ENCODE peak calls at places on chromosomes 16 and 17, in nine cellular contexts. C is thyroid gland, L is psoas muscle, B is stomach, K is Peyer's patch, J is tibial artery, E is ascending aorta, H is ovary, A is transverse colon. W is an unnamed sample. For H3K4me1, the result is how much of the 10 kb centered on the place peaks cover.

GRCh38 chr16:48124266-48124665 is 31.5 kb downstream of the ABCC12 start:
- DNase-seq in H (no peak), L (no peak), B (no peak), K (no peak), C (no peak), A (no peak), E (no peak), J (no peak), W (no peak)

GRCh38 chr17:8384801-8385335 is 1.9 kb upstream of the RPL26 start:
- DNase-seq in A (no peak), K (no peak), C (no peak), B (no peak), E (no peak), H (no peak), J (peak), L (no peak), W (peak)

GRCh38 chr16:66269631-66270332 is 96.7 kb upstream of the CDH5 start:
- DNase-seq in L (no peak), H (peak), J (no peak), E (no peak), C (no peak), A (no peak), K (no peak), B (no peak), W (no peak)

GRCh38 chr16:30615358-30616076 is 5.3 kb upstream of the ZNF689 start:
- DNase-seq in A (peak), E (no peak), L (no peak), B (peak), J (no peak), C (no peak), H (no peak), K (peak), W (peak)

GRCh38 chr17:77884967-77885641 is 73.4 kb upstream of the TNRC6C start:
- DNase-seq in E (no peak), L (no peak), C (no peak), K (no peak), A (no peak), B (no peak), H (no peak), J (no peak), W (no peak)

GRCh38 chr16:50884066-50884860 is 142.4 kb downstream of the CYLD start:
- DNase-seq in B (no peak), A (no peak), L (no peak), K (no peak), C (no peak), H (no peak), J (no peak), E (no peak), W (no peak)

GRCh38 chr16:4935231-4935855 is 1.6 kb downstream of the PPL start:
- DNase-seq in E (peak), J (peak), A (peak), C (peak), L (peak), B (peak), H (peak), K (no peak), W (peak)

GRCh38 chr17:83062011-83062817 is 17.2 kb upstream of the METRNL start:
- DNase-seq in H (no peak), C (no peak), L (no peak), B (no peak), E (no peak), A (no peak), J (peak), K (peak), W (no peak)

GRCh38 chr17:77854759-77855745 is 103.5 kb upstream of the TNRC6C start:
- DNase-seq in H (no peak), J (no peak), E (no peak), A (no peak), C (no peak), L (no peak), B (no peak), K (no peak), W (no peak)

GRCh38 chr17:62724398-62725146 is 83.5 kb downstream of the MARCHF10 start:
- DNase-seq in J (no peak), K (no peak), C (no peak), A (peak), E (no peak), H (no peak), B (no peak), L (no peak), W (no peak)

GRCh38 chr16:79665970-79666369 is 65.4 kb upstream of the MAF start:
- DNase-seq in B (no peak), J (no peak), E (no peak), H (no peak), A (no peak), K (no peak), C (no peak), L (no peak), W (no peak)

GRCh38 chr16:19284207-19284606 is 1.3 kb upstream of the CLEC19A start:
- DNase-seq in B (peak), E (peak), H (no peak), K (no peak), J (no peak), A (no peak), C (peak), L (peak), W (no peak)

GRCh38 chr17:4999429-5000093 is 1.8 kb downstream of the KIF1C start:
- DNase-seq in A (no peak), L (no peak), E (no peak), B (no peak), C (no peak), K (no peak), H (no peak), J (no peak), W (no peak)

GRCh38 chr16:54286330-54287017 is at the start of gene IRX3:
- DNase-seq in K (no peak), B (peak), H (peak), C (peak), E (no peak), J (peak), A (peak), L (peak), W (peak)

GRCh38 chr17:16255481-16255901 is 38.5 kb downstream of the PIGL start:
- DNase-seq in K (peak), B (peak), E (no peak), H (peak), A (peak), L (peak), C (peak), J (peak), W (peak)

GRCh38 chr16:59164461-59164860 is 430.3 kb upstream of the GOT2 start:
- DNase-seq in J (no peak), K (no peak), L (no peak), A (no peak), B (peak), C (no peak), E (no peak), H (no peak), W (peak)

GRCh38 chr16:81695431-81695890 is 83.6 kb upstream of the PLCG2 start:
- DNase-seq in K (no peak), J (no peak), L (no peak), C (peak), B (no peak), E (no peak), H (peak), A (no peak), W (no peak)

GRCh38 chr17:49210158-49211029 is at the start of the genes ABI3 and GNGT2:
- DNase-seq in B (peak), H (no peak), A (peak), C (no peak), J (no peak), K (no peak), L (peak), E (no peak), W (peak)

GRCh38 chr16:25855063-25855462 is 163.3 kb downstream of the HS3ST4 start:
- DNase-seq in K (no peak), A (no peak), B (no peak), C (no peak), J (no peak), L (no peak), E (no peak), H (no peak), W (no peak)

GRCh38 chr17:78798695-78799559 is 16.9 kb upstream of the CYTH1 start:
- DNase-seq in A (no peak), L (no peak), E (no peak), B (no peak), H (no peak), K (no peak), J (no peak), C (no peak), W (peak)

GRCh38 chr16:66079671-66080070 is 286.8 kb upstream of the CDH5 start:
- DNase-seq in C (no peak), E (no peak), J (no peak), A (no peak), L (no peak), H (no peak), B (no peak), K (no peak), W (no peak)

GRCh38 chr17:21419299-21420239 is 43.4 kb downstream of the KCNJ12 start:
- DNase-seq in L (no peak), A (no peak), J (no peak), B (no peak), H (no peak), C (no peak), E (no peak), K (peak), W (no peak)

GRCh38 chr17:60743812-60744211 is 66.2 kb downstream of the BCAS3 start:
- DNase-seq in C (no peak), L (no peak), B (no peak), A (no peak), J (no peak), K (no peak), E (no peak), H (no peak), W (peak)

GRCh38 chr16:51431517-51432241 is 280.6 kb upstream of the SALL1 start:
- DNase-seq in A (peak), H (no peak), K (no peak), B (no peak), J (no peak), E (no peak), L (no peak), C (peak), W (peak)

GRCh38 chr17:19728114-19728495 is 11.7 kb upstream of the SLC47A2 start:
- DNase-seq in A (peak), B (peak), H (peak), J (peak), K (peak), E (peak), L (peak), C (peak), W (peak)

GRCh38 chr17:80303824-80304223 is 43.2 kb downstream of the RNF213 start:
- DNase-seq in C (no peak), K (no peak), A (no peak), L (no peak), J (no peak), E (no peak), H (no peak), B (no peak), W (no peak)

GRCh38 chr16:69890114-69890890 is 60.8 kb upstream of the CLEC18A start:
- DNase-seq in L (peak), C (peak), J (peak), E (peak), A (peak), K (no peak), H (peak), B (peak), W (peak)

GRCh38 chr17:70158180-70158579 is 11.2 kb upstream of the KCNJ2 start:
- DNase-seq in H (no peak), C (no peak), J (no peak), A (no peak), K (no peak), L (no peak), E (no peak), B (no peak), W (no peak)

GRCh38 chr17:41116292-41116691 is 1.9 kb downstream of the KRTAP4-11 start:
- DNase-seq in C (no peak), J (no peak), H (no peak), K (no peak), L (no peak), A (no peak), E (no peak), B (no peak), W (no peak)

GRCh38 chr17:1473841-1474240 is 17.8 kb upstream of the CRK start:
- DNase-seq in L (no peak), A (no peak), J (no peak), K (no peak), E (no peak), B (no peak), H (no peak), C (no peak), W (no peak)

GRCh38 chr16:80804061-80804450 is 342 bp downstream of the CDYL2 start:
- DNase-seq in K (peak), H (no peak), L (peak), A (peak), E (no peak), C (peak), J (no peak), B (no peak), W (peak)

GRCh38 chr17:66548158-66548557 is 245.7 kb downstream of the PRKCA start:
- DNase-seq in A (no peak), C (no peak), E (no peak), K (no peak), J (no peak), H (no peak), B (no peak), L (no peak), W (no peak)

GRCh38 chr16:50309527-50310307 is 43.4 kb downstream of the ADCY7 start:
- DNase-seq in A (no peak), C (no peak), E (no peak), J (peak), L (no peak), H (peak), K (peak), B (peak), W (peak)

GRCh38 chr16:12497558-12497957 is 306.1 kb downstream of the CPPED1 start:
- DNase-seq in K (peak), H (no peak), C (no peak), B (no peak), A (no peak), E (no peak), L (no peak), J (no peak), W (no peak)

GRCh38 chr17:72538443-72538842 is 417.6 kb downstream of the SOX9 start:
- DNase-seq in H (no peak), B (no peak), J (no peak), K (no peak), E (no peak), L (no peak), A (no peak), C (no peak), W (no peak)

GRCh38 chr17:14918540-14918939 is 346.6 kb downstream of the PMP22 start:
- DNase-seq in K (no peak), J (no peak), A (no peak), C (no peak), L (no peak), H (no peak), B (no peak), E (no peak), W (no peak)

GRCh38 chr17:45854209-45854608 is 9.5 kb downstream of the SPPL2C start:
- DNase-seq in K (no peak), L (no peak), C (no peak), H (no peak), B (no peak), E (no peak), J (no peak), A (no peak), W (no peak)

GRCh38 chr17:1090454-1091189 is 89.2 kb downstream of the ABR start:
- DNase-seq in K (no peak), H (no peak), L (no peak), E (no peak), C (peak), J (no peak), B (peak), A (no peak), W (no peak)

GRCh38 chr16:22008215-22009142 is 568 bp downstream of the MOSMO start:
- DNase-seq in A (peak), L (peak), H (peak), C (peak), J (peak), K (peak), B (no peak), E (no peak), W (peak)

GRCh38 chr16:30567991-30568638 is 3.4 kb downstream of the ZNF688 start:
- DNase-seq in E (no peak), J (no peak), B (no peak), H (no peak), K (no peak), L (no peak), C (no peak), A (peak), W (peak)

GRCh38 chr16:89324056-89325010 is 106.8 kb downstream of the ZNF778 start:
- DNase-seq in J (no peak), A (no peak), E (no peak), C (no peak), H (no peak), L (no peak), K (peak), B (no peak), W (no peak)
- H3K27ac ChIP-seq in J (no peak), A (no peak), E (peak), C (no peak), H (no peak), L (peak), K (no peak), B (peak), W (no peak)

GRCh38 chr17:17783825-17784598 is 52.8 kb downstream of the SREBF1 start:
- DNase-seq in H (peak), J (no peak), A (peak), K (no peak), B (peak), E (no peak), C (peak), L (peak), W (peak)

GRCh38 chr17:17784599-17785264 is 52.1 kb downstream of the SREBF1 start:
- DNase-seq in E (no peak), H (peak), C (peak), J (no peak), K (no peak), L (peak), B (peak), A (no peak), W (no peak)

GRCh38 chr17:17783121-17783824 is 53.5 kb downstream of the SREBF1 start:
- DNase-seq in K (peak), A (peak), J (peak), L (peak), E (no peak), H (peak), C (peak), B (peak), W (peak)

GRCh38 chr17:17786998-17787397 is 49.8 kb downstream of the SREBF1 start:
- DNase-seq in H (no peak), B (no peak), C (no peak), L (no peak), E (no peak), K (no peak), J (no peak), A (no peak), W (no peak)

DNA sequence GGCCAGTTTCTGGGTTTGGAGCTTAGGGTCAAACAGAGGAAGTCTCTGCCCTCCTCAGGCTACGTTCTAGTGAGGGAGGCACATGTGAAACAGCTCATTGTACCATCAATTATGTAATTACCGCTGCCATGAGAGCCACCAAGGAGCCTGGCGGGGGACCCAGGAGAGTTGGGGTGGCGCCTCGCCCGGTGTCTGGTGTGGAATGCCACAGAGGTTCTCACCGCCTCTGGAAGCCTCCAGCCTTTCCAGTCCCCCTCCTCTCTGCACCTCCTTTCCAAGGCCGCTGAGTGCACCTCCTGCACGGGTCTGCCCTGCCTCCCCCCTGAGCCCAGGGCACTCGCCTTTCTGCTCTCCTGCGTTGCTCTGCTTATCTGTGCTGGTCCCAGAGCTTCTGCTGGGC is 51.4 kb downstream of the SREBF1 start:
- DNase-seq in K (no peak), B (no peak), H (no peak), J (no peak), E (no peak), L (peak), A (no peak), C (peak), W (no peak)
- H3K4me1 ChIP-seq in K (under half), B (half or more), H (under half), J (under half), E (under half), L (under half), A (under half), C (half or more), W (under half)

DNA sequence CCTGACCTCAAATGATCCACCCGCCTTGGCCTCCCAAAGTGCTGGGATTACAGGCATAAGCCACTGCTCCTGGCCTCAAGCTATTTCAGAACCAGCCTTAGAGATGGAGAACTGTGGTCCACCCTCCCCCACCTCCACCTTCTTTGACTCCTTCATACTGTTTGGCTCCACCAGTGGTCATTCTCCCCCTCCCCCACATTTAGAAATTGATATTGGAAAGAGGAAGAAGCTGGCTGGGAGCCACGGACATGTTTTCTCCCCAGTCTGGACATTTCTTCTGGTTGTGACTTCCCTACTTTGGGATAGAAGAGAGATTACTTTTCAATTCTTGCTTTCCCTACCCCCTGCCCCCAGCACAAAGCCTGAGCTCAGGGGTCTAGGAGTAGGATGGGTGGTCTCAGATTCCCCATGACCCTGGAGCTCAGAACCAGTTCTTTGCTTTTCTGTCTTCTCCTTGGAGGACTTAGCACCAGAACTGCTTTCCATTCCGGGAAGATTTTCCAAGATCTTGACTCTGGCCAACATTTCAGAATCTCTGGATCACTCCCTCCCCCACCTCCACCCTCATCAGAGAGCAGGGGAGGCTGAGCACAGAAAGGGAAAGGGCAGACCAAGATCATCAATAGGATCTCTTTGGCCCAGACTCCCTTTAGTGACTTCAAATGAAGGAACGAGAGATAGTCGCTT is 16.3 kb downstream of the CAVIN1 start:
- DNase-seq in E (no peak), H (no peak), J (no peak), B (no peak), C (peak), A (no peak), L (no peak), K (no peak), W (no peak)
- H3K27ac ChIP-seq in E (peak), H (peak), J (peak), B (peak), C (peak), A (peak), L (peak), K (peak), W (no peak)

DNA sequence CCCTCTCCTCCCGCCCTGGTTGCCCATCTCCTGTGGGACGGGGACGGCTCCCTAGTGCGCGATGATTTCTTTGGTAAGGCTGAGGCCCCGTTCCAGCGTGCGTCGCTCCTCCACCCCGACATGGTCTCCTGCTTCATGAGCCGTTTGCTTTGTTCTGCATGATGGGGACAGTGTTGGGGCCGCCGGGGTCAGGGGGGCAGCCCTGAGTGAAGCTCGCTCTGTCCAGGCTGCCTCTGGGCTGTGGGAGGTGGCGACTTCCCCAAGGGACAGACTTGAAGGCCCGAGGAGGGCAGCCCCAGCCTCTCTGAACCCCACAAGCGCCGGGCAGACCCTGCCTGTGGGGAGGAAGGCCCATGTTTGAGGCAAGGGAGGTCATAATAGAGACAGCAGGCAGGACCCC is 12.4 kb downstream of the NME3 start:
- DNase-seq in A (no peak), H (no peak), L (no peak), E (no peak), B (no peak), K (no peak), C (no peak), J (no peak), W (no peak)
- H3K4me1 ChIP-seq in A (under half), H (under half), L (under half), E (under half), B (under half), K (under half), C (under half), J (under half), W (under half)

DNA sequence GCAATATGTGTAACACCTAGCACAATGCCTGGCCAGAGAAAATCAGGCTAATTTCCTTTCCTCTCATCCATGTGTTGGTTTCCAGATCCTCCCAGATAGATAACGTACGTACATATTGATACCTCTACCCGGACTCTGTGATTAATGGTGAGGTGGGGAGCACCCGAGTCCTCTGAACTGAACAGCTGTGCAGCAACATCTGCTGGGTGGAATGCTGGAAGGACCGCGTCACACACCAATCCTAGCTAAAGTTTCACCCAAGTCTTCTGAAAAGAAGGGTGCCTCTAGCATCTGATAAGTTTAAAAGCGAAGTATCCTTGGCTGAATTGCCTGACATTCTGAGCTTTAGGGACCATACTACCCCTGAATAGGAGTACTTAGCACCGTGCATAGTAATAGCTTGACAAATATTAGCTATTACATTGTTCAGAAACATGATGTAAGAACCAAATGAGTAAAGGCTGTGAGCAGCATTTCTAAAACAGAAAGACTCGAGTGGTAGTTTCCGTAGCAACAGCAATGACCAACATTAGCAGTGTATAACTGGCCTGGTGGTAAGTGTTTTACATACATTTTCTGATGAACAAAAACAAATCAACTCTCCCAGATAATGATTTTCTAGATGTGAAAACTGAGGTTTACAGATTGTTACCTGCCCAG is 91.4 kb downstream of the SYCE1L start:
- DNase-seq in A (no peak), B (no peak), J (no peak), H (no peak), C (no peak), L (no peak), E (no peak), K (no peak), W (peak)
- H3K27ac ChIP-seq in A (no peak), B (no peak), J (no peak), H (no peak), C (no peak), L (no peak), E (no peak), K (no peak), W (no peak)